ENCODE peak calls at places on chromosome 20, in seven cellular contexts. One of them, this sample, is unnamed.

GRCh38 chr20:36543187-36544133 is 2.1 kb downstream of the MYL9 start:
- DNase-seq in cardiac muscle cell: no peak
- DNase-seq in fibroblast of pulmonary artery: peak; percentile 69
- DNase-seq in ovary: peak; percentile 87
- DNase-seq in stomach: no peak
- DNase-seq in heart right ventricle: peak; percentile 91
- DNase-seq in brain microvascular endothelial cell: peak; percentile 77
- DNase-seq in this sample: no peak

GRCh38 chr20:9241721-9242427 is 173.0 kb downstream of the PLCB4 start:
- DNase-seq in heart right ventricle: no peak
- DNase-seq in ovary: no peak
- DNase-seq in stomach: no peak
- DNase-seq in cardiac muscle cell: no peak
- DNase-seq in brain microvascular endothelial cell: no peak
- DNase-seq in fibroblast of pulmonary artery: no peak
- DNase-seq in this sample: no peak

GRCh38 chr20:3606021-3606420 is 57.2 kb downstream of the GFRA4 start:
- DNase-seq in heart right ventricle: no peak
- DNase-seq in stomach: no peak
- DNase-seq in cardiac muscle cell: no peak
- DNase-seq in brain microvascular endothelial cell: peak; percentile 36
- DNase-seq in ovary: no peak
- DNase-seq in fibroblast of pulmonary artery: peak; percentile 35
- DNase-seq in this sample: no peak

GRCh38 chr20:42361402-42361801 is 743.2 kb upstream of the CHD6 start:
- DNase-seq in cardiac muscle cell: no peak
- DNase-seq in ovary: no peak
- DNase-seq in fibroblast of pulmonary artery: no peak
- DNase-seq in stomach: no peak
- DNase-seq in heart right ventricle: no peak
- DNase-seq in brain microvascular endothelial cell: no peak
- DNase-seq in this sample: no peak

GRCh38 chr20:4167261-4168004 is 152.1 kb upstream of the RNF24 start:
- DNase-seq in heart right ventricle: no peak
- DNase-seq in stomach: no peak
- DNase-seq in brain microvascular endothelial cell: no peak
- DNase-seq in ovary: no peak
- DNase-seq in fibroblast of pulmonary artery: no peak
- DNase-seq in cardiac muscle cell: no peak
- DNase-seq in this sample: no peak

GRCh38 chr20:36506253-36506652 is 35.1 kb upstream of the MYL9 start:
- DNase-seq in fibroblast of pulmonary artery: peak; percentile 27
- DNase-seq in cardiac muscle cell: peak; percentile 39
- DNase-seq in heart right ventricle: no peak
- DNase-seq in brain microvascular endothelial cell: no peak
- DNase-seq in ovary: no peak
- DNase-seq in stomach: no peak
- DNase-seq in this sample: no peak

GRCh38 chr20:44362466-44362940 is 7.0 kb downstream of the HNF4A start:
- DNase-seq in brain microvascular endothelial cell: no peak
- DNase-seq in cardiac muscle cell: no peak
- DNase-seq in ovary: no peak
- DNase-seq in stomach: no peak
- DNase-seq in fibroblast of pulmonary artery: no peak
- DNase-seq in heart right ventricle: no peak
- DNase-seq in this sample: no peak

GRCh38 chr20:45860573-45861011 is 3.2 kb downstream of the ZSWIM3 start:
- DNase-seq in cardiac muscle cell: no peak
- DNase-seq in stomach: no peak
- DNase-seq in heart right ventricle: no peak
- DNase-seq in brain microvascular endothelial cell: no peak
- DNase-seq in ovary: no peak
- DNase-seq in fibroblast of pulmonary artery: no peak
- DNase-seq in this sample: no peak

GRCh38 chr20:44067650-44068081 is 119.3 kb downstream of the JPH2 start:
- DNase-seq in ovary: no peak
- DNase-seq in stomach: peak; percentile 21
- DNase-seq in brain microvascular endothelial cell: no peak
- DNase-seq in heart right ventricle: no peak
- DNase-seq in fibroblast of pulmonary artery: no peak
- DNase-seq in cardiac muscle cell: no peak
- DNase-seq in this sample: no peak

GRCh38 chr20:42272516-42272915 is 654.3 kb upstream of the CHD6 start:
- DNase-seq in heart right ventricle: no peak
- DNase-seq in stomach: no peak
- DNase-seq in cardiac muscle cell: no peak
- DNase-seq in ovary: no peak
- DNase-seq in fibroblast of pulmonary artery: no peak
- DNase-seq in brain microvascular endothelial cell: no peak
- DNase-seq in this sample: no peak

GRCh38 chr20:53943522-53944291 is 126.7 kb downstream of the BCAS1 start:
- DNase-seq in ovary: peak; percentile 44
- DNase-seq in brain microvascular endothelial cell: no peak
- DNase-seq in fibroblast of pulmonary artery: peak; percentile 67
- DNase-seq in heart right ventricle: peak; percentile 28
- DNase-seq in cardiac muscle cell: peak; percentile 57
- DNase-seq in stomach: no peak
- DNase-seq in this sample: no peak

GRCh38 chr20:44211177-44212039 is 837 bp upstream of the OSER1 start:
- DNase-seq in ovary: peak; percentile 37
- DNase-seq in cardiac muscle cell: no peak
- DNase-seq in brain microvascular endothelial cell: peak; percentile 11
- DNase-seq in stomach: no peak
- DNase-seq in heart right ventricle: no peak
- DNase-seq in fibroblast of pulmonary artery: peak; percentile 63
- DNase-seq in this sample: no peak

GRCh38 chr20:2332711-2333110 is 36.9 kb downstream of the TGM3 start:
- DNase-seq in cardiac muscle cell: no peak
- DNase-seq in stomach: no peak
- DNase-seq in brain microvascular endothelial cell: no peak
- DNase-seq in fibroblast of pulmonary artery: no peak
- DNase-seq in ovary: no peak
- DNase-seq in heart right ventricle: no peak
- DNase-seq in this sample: no peak

GRCh38 chr20:25227317-25227831 is 20.5 kb upstream of the PYGB start:
- DNase-seq in ovary: no peak
- DNase-seq in brain microvascular endothelial cell: peak; percentile 77
- DNase-seq in heart right ventricle: peak; percentile 71
- DNase-seq in fibroblast of pulmonary artery: peak; percentile 83
- DNase-seq in stomach: no peak
- DNase-seq in cardiac muscle cell: peak; percentile 87
- DNase-seq in this sample: no peak

GRCh38 chr20:11907621-11908020 is 10.1 kb upstream of the BTBD3 start:
- DNase-seq in brain microvascular endothelial cell: no peak
- DNase-seq in fibroblast of pulmonary artery: no peak
- DNase-seq in stomach: no peak
- DNase-seq in heart right ventricle: no peak
- DNase-seq in ovary: no peak
- DNase-seq in cardiac muscle cell: no peak
- DNase-seq in this sample: no peak

GRCh38 chr20:11912664-11913415 is 4.9 kb upstream of the BTBD3 start:
- DNase-seq in cardiac muscle cell: no peak
- DNase-seq in fibroblast of pulmonary artery: no peak
- DNase-seq in brain microvascular endothelial cell: no peak
- DNase-seq in heart right ventricle: no peak
- DNase-seq in stomach: no peak
- DNase-seq in ovary: no peak
- DNase-seq in this sample: no peak

GRCh38 chr20:11906626-11907480 is 10.8 kb upstream of the BTBD3 start:
- DNase-seq in stomach: no peak
- DNase-seq in fibroblast of pulmonary artery: no peak
- DNase-seq in brain microvascular endothelial cell: no peak
- DNase-seq in heart right ventricle: no peak
- DNase-seq in ovary: no peak
- DNase-seq in cardiac muscle cell: no peak
- DNase-seq in this sample: no peak

GRCh38 chr20:11917663-11918062 is at the start of gene BTBD3:
- DNase-seq in stomach: peak; percentile 83
- DNase-seq in heart right ventricle: peak; percentile 83
- DNase-seq in cardiac muscle cell: peak; percentile 30
- DNase-seq in fibroblast of pulmonary artery: peak; percentile 77
- DNase-seq in ovary: peak; percentile 54
- DNase-seq in brain microvascular endothelial cell: peak; percentile 51
- DNase-seq in this sample: peak; percentile 54

DNA sequence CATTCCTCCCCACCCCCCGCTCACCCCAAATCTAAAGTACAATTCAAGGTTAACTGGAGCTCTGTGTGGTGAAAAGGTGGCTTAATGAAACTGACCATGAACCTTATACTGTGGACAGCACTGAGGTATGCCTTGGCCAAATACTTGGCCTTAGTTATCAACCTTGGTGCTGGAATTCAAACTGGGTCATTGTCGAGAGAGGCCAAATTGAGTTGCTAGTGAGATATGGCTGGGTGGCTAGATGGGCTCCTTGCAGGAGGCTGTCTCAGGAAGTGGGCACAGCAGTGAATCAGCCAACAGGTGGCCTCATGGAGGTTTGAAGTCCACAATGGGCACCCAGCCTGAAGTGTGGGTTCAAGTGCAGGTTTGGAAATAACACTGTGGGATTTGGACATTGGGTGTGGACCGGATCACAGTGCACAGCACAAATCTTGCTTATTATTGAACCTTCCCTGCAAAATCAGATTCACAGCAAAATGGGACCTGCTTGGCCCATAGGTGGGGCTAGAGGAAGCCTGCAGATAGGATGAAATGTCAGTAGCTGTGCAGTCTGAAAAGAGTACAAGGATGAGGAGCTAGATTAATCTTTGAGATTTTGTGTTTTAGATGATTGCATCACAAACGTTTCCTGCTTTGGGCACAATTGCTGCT is 5.6 kb upstream of the BTBD3 start:
- DNase-seq in stomach: no peak
- DNase-seq in cardiac muscle cell: peak; percentile 15
- DNase-seq in heart right ventricle: no peak
- DNase-seq in fibroblast of pulmonary artery: peak; percentile 32
- DNase-seq in ovary: no peak
- DNase-seq in brain microvascular endothelial cell: no peak
- DNase-seq in this sample: no peak
- TF ChIP-seq CTCF in stomach: no peak
- TF ChIP-seq CTCF in cardiac muscle cell: peak; percentile 56
- TF ChIP-seq CTCF in heart right ventricle: no peak
- TF ChIP-seq CTCF in fibroblast of pulmonary artery: peak; percentile 57
- TF ChIP-seq CTCF in ovary: no peak
- TF ChIP-seq CTCF in brain microvascular endothelial cell: peak; percentile 72
- TF ChIP-seq CTCF in this sample: peak; percentile 64

GRCh38 chr20:63235399-63235983 is at the start of gene BIRC7:
- DNase-seq in ovary: no peak
- DNase-seq in brain microvascular endothelial cell: no peak
- DNase-seq in cardiac muscle cell: no peak
- DNase-seq in heart right ventricle: no peak
- DNase-seq in fibroblast of pulmonary artery: no peak
- DNase-seq in stomach: no peak
- DNase-seq in this sample: no peak

GRCh38 chr20:63236116-63236837 is 572 bp downstream of the BIRC7 start:
- DNase-seq in fibroblast of pulmonary artery: no peak
- DNase-seq in brain microvascular endothelial cell: no peak
- DNase-seq in cardiac muscle cell: no peak
- DNase-seq in heart right ventricle: no peak
- DNase-seq in ovary: no peak
- DNase-seq in stomach: no peak
- DNase-seq in this sample: no peak

GRCh38 chr20:63233924-63234323 is 1.8 kb upstream of the BIRC7 start:
- DNase-seq in heart right ventricle: no peak
- DNase-seq in cardiac muscle cell: no peak
- DNase-seq in fibroblast of pulmonary artery: no peak
- DNase-seq in brain microvascular endothelial cell: no peak
- DNase-seq in ovary: no peak
- DNase-seq in stomach: no peak
- DNase-seq in this sample: no peak

GRCh38 chr20:63233061-63233344 is 2.7 kb upstream of the BIRC7 start:
- DNase-seq in fibroblast of pulmonary artery: no peak
- DNase-seq in stomach: no peak
- DNase-seq in heart right ventricle: no peak
- DNase-seq in cardiac muscle cell: no peak
- DNase-seq in ovary: no peak
- DNase-seq in brain microvascular endothelial cell: no peak
- DNase-seq in this sample: no peak

GRCh38 chr20:63234693-63235398 is 859 bp upstream of the BIRC7 start:
- DNase-seq in heart right ventricle: no peak
- DNase-seq in fibroblast of pulmonary artery: no peak
- DNase-seq in cardiac muscle cell: peak; percentile 63
- DNase-seq in ovary: no peak
- DNase-seq in stomach: peak; percentile 52
- DNase-seq in brain microvascular endothelial cell: no peak
- DNase-seq in this sample: no peak
- TF ChIP-seq CTCF in heart right ventricle: peak; percentile 24
- TF ChIP-seq CTCF in fibroblast of pulmonary artery: peak; percentile 35
- TF ChIP-seq CTCF in cardiac muscle cell: peak; percentile 59
- TF ChIP-seq CTCF in ovary: no peak
- TF ChIP-seq CTCF in stomach: no peak
- TF ChIP-seq CTCF in brain microvascular endothelial cell: peak; percentile 59
- TF ChIP-seq CTCF in this sample: peak; percentile 48

DNA sequence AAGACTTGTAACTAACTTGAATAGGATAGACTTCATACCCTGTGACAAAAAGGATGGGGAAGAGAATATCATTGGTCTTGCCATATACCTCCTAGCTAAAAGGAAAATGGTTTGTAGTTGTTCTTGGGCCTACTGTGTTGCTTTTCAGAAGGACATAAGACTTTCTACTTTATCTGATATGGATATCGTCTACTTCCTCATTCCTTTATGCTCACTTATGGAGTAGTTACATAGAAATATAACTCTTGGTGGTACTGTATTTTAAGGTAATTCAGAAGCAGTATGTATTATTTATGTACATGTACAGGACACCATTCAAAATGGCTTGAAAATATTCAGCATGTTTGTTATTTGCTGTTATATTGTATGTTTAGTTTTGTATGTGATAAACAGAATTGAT is 8.0 kb downstream of the FAM217B start:
- DNase-seq in fibroblast of pulmonary artery: no peak
- DNase-seq in cardiac muscle cell: no peak
- DNase-seq in brain microvascular endothelial cell: no peak
- DNase-seq in heart right ventricle: no peak
- DNase-seq in stomach: no peak
- DNase-seq in ovary: no peak
- DNase-seq in this sample: no peak
- TF ChIP-seq CTCF in fibroblast of pulmonary artery: no peak
- TF ChIP-seq CTCF in cardiac muscle cell: no peak
- TF ChIP-seq CTCF in brain microvascular endothelial cell: no peak
- TF ChIP-seq CTCF in heart right ventricle: no peak
- TF ChIP-seq CTCF in stomach: no peak
- TF ChIP-seq CTCF in ovary: no peak
- TF ChIP-seq CTCF in this sample: no peak

GRCh38 chr20:10264166-10264558 is 45.5 kb downstream of the SNAP25 start:
- DNase-seq in cardiac muscle cell: no peak
- DNase-seq in stomach: no peak
- DNase-seq in ovary: no peak
- DNase-seq in fibroblast of pulmonary artery: no peak
- DNase-seq in heart right ventricle: no peak
- DNase-seq in brain microvascular endothelial cell: no peak
- DNase-seq in this sample: no peak

GRCh38 chr20:10263385-10264165 is 44.9 kb downstream of the SNAP25 start:
- DNase-seq in stomach: no peak
- DNase-seq in brain microvascular endothelial cell: no peak
- DNase-seq in ovary: no peak
- DNase-seq in heart right ventricle: no peak
- DNase-seq in cardiac muscle cell: no peak
- DNase-seq in fibroblast of pulmonary artery: no peak
- DNase-seq in this sample: no peak

GRCh38 chr20:10271470-10272219 is 53.0 kb downstream of the SNAP25 start:
- DNase-seq in cardiac muscle cell: no peak
- DNase-seq in stomach: no peak
- DNase-seq in fibroblast of pulmonary artery: no peak
- DNase-seq in ovary: no peak
- DNase-seq in heart right ventricle: no peak
- DNase-seq in brain microvascular endothelial cell: no peak
- DNase-seq in this sample: no peak

GRCh38 chr20:10268636-10269035 is 50.0 kb downstream of the SNAP25 start:
- DNase-seq in brain microvascular endothelial cell: no peak
- DNase-seq in heart right ventricle: no peak
- DNase-seq in ovary: no peak
- DNase-seq in cardiac muscle cell: no peak
- DNase-seq in fibroblast of pulmonary artery: no peak
- DNase-seq in stomach: no peak
- DNase-seq in this sample: no peak
- TF ChIP-seq CTCF in brain microvascular endothelial cell: no peak
- TF ChIP-seq CTCF in heart right ventricle: no peak
- TF ChIP-seq CTCF in ovary: no peak
- TF ChIP-seq CTCF in cardiac muscle cell: no peak
- TF ChIP-seq CTCF in fibroblast of pulmonary artery: no peak
- TF ChIP-seq CTCF in stomach: no peak
- TF ChIP-seq CTCF in this sample: no peak

This sample was measured in retinal pigment epithelial cell.